ENCODE peak calls at places on chromosome 5, in four cellular contexts. X is A549; F is SJSA1; Q is naive thymus-derived CD4-positive, alpha-beta T cell. C is an unnamed sample. For H3K4me1, the result is how much of the 10 kb centered on the place peaks cover.

GRCh38 chr5:179176571-179177230 is 116.5 kb downstream of the ZNF354C start:
- DNase-seq in X (no peak), F (no peak), Q (no peak), C (no peak)

GRCh38 chr5:56814963-56815656 is at the start of gene MAP3K1:
- DNase-seq in X (peak), F (peak), Q (peak), C (peak)

GRCh38 chr5:34491251-34491620 is 164.9 kb upstream of the RAI14 start:
- DNase-seq in X (no peak), F (no peak), Q (no peak), C (no peak)

GRCh38 chr5:143002459-143003327 is 232.5 kb downstream of the ARHGAP26 start:
- DNase-seq in X (peak), F (peak), Q (peak), C (peak)

GRCh38 chr5:88743231-88743879 is 139.6 kb downstream of the MEF2C start:
- DNase-seq in X (peak), F (no peak), Q (no peak), C (no peak)

GRCh38 chr5:168477060-168477459 is 9.2 kb upstream of the RARS1 start:
- DNase-seq in X (no peak), F (peak), Q (no peak), C (no peak)

GRCh38 chr5:41793156-41793770 is 77.0 kb downstream of the OXCT1 start:
- DNase-seq in X (no peak), F (peak), Q (no peak), C (no peak)

GRCh38 chr5:33997331-33997983 is 10.4 kb downstream of the AMACR start:
- DNase-seq in X (peak), F (peak), Q (peak), C (no peak)

GRCh38 chr5:59317023-59317771 is 576.3 kb downstream of the PDE4D start:
- DNase-seq in X (no peak), F (peak), Q (no peak), C (no peak)

GRCh38 chr5:115033861-115034260 is 135.8 kb downstream of the TRIM36 start:
- DNase-seq in X (no peak), F (no peak), Q (no peak), C (no peak)

GRCh38 chr5:38675443-38675842 is 119.0 kb upstream of the LIFR start:
- DNase-seq in X (no peak), F (no peak), Q (no peak), C (no peak)

GRCh38 chr5:16889203-16889971 is 46.7 kb downstream of the MYO10 start:
- DNase-seq in X (no peak), F (peak), Q (no peak), C (no peak)

GRCh38 chr5:180141068-180141660 is 67.8 kb downstream of the RASGEF1C start:
- DNase-seq in X (no peak), F (no peak), Q (no peak), C (no peak)

GRCh38 chr5:57836921-57837320 is 354.3 kb upstream of the ACTBL2 start:
- DNase-seq in X (no peak), F (no peak), Q (no peak), C (no peak)

GRCh38 chr5:33010851-33011250 is 299.7 kb downstream of the NPR3 start:
- DNase-seq in X (no peak), F (no peak), Q (no peak), C (no peak)

GRCh38 chr5:142409253-142409594 is 84.4 kb upstream of the SPRY4 start:
- DNase-seq in X (no peak), F (no peak), Q (no peak), C (no peak)

GRCh38 chr5:5687113-5687512 is 264.6 kb downstream of the ICE1 start:
- DNase-seq in X (no peak), F (no peak), Q (no peak), C (no peak)

GRCh38 chr5:56447232-56447631 is 214.1 kb upstream of the ANKRD55 start:
- DNase-seq in X (no peak), F (no peak), Q (no peak), C (no peak)

GRCh38 chr5:126031989-126032716 is 391.1 kb upstream of the GRAMD2B start:
- DNase-seq in X (no peak), F (no peak), Q (no peak), C (no peak)

GRCh38 chr5:139385061-139385889 is 2.2 kb upstream of the SLC23A1 start:
- DNase-seq in X (no peak), F (peak), Q (no peak), C (no peak)

GRCh38 chr5:117982691-117983090 is 1005.7 kb downstream of the DTWD2 start:
- DNase-seq in X (no peak), F (no peak), Q (no peak), C (no peak)

GRCh38 chr5:118726891-118727290 is 261.5 kb downstream of the DTWD2 start:
- DNase-seq in X (no peak), F (no peak), Q (no peak), C (no peak)

GRCh38 chr5:110333384-110333783 is 393.1 kb downstream of the TMEM232 start:
- DNase-seq in X (no peak), F (no peak), Q (no peak), C (no peak)

GRCh38 chr5:163869611-163870010 is 364.2 kb downstream of the MAT2B start:
- DNase-seq in X (no peak), F (no peak), Q (no peak), C (no peak)

GRCh38 chr5:113166710-113167366 is 190.2 kb downstream of the DCP2 start:
- DNase-seq in X (peak), F (peak), Q (no peak), C (no peak)

GRCh38 chr5:75034137-75034739 is 18.1 kb downstream of the GCNT4 start:
- DNase-seq in X (no peak), F (no peak), Q (no peak), C (peak)

GRCh38 chr5:79318935-79319614 is 83.1 kb downstream of the JMY start:
- DNase-seq in X (no peak), F (peak), Q (no peak), C (no peak)

GRCh38 chr5:173638126-173638525 is 21.7 kb upstream of the BOD1 start:
- DNase-seq in X (no peak), F (no peak), Q (no peak), C (no peak)

GRCh38 chr5:174198541-174198940 is 153.0 kb downstream of the NSG2 start:
- DNase-seq in X (no peak), F (no peak), Q (no peak), C (no peak)

GRCh38 chr5:69295088-69295754 is 37.4 kb downstream of the CCDC125 start:
- DNase-seq in X (no peak), F (peak), Q (no peak), C (no peak)

GRCh38 chr5:97009212-97009898 is 73.5 kb downstream of the LNPEP start:
- DNase-seq in X (no peak), F (no peak), Q (no peak), C (no peak)

GRCh38 chr5:175436403-175436802 is 7.6 kb downstream of the DRD1 start:
- DNase-seq in X (no peak), F (no peak), Q (no peak), C (no peak)

GRCh38 chr5:158640581-158640980 is 459.1 kb downstream of the EBF1 start:
- DNase-seq in X (no peak), F (peak), Q (no peak), C (no peak)

GRCh38 chr5:115096034-115096769 is 73.5 kb downstream of the TRIM36 start:
- DNase-seq in X (no peak), F (no peak), Q (no peak), C (no peak)

GRCh38 chr5:128084228-128085167 is 932 bp downstream of the SLC12A2 start:
- DNase-seq in X (peak), F (peak), Q (peak), C (peak)

DNA sequence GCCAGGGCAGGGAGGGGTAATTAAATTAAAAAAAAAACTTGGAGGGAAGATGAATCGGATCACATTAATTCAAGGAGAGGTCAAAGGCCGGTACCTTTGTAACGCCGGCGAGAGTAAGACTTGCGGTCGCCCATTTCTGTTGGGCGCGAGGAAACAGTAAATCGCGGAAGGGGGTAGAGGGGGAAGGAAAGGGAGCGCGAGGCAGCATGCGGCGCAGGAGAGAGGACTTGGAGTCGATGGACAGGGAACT is 324 bp upstream of the RGMB start:
- DNase-seq in X (no peak), F (no peak), Q (no peak), C (no peak)
- H3K27ac ChIP-seq in X (peak), F (peak), Q (peak), C (peak)

GRCh38 chr5:151070449-151070848 is 10.4 kb downstream of the TNIP1 start:
- DNase-seq in X (no peak), F (peak), Q (no peak), C (no peak)

GRCh38 chr5:151066920-151067319 is 13.9 kb downstream of the TNIP1 start:
- DNase-seq in X (no peak), F (no peak), Q (no peak), C (no peak)

GRCh38 chr5:151067632-151068031 is 13.2 kb downstream of the TNIP1 start:
- DNase-seq in X (no peak), F (no peak), Q (no peak), C (no peak)

GRCh38 chr5:151068571-151069197 is 12.2 kb downstream of the TNIP1 start:
- DNase-seq in X (no peak), F (no peak), Q (peak), C (no peak)

GRCh38 chr5:151068189-151068570 is 12.7 kb downstream of the TNIP1 start:
- DNase-seq in X (no peak), F (peak), Q (no peak), C (no peak)
- H3K4me1 ChIP-seq in X (half or more), F (half or more), Q (under half), C (half or more)

DNA sequence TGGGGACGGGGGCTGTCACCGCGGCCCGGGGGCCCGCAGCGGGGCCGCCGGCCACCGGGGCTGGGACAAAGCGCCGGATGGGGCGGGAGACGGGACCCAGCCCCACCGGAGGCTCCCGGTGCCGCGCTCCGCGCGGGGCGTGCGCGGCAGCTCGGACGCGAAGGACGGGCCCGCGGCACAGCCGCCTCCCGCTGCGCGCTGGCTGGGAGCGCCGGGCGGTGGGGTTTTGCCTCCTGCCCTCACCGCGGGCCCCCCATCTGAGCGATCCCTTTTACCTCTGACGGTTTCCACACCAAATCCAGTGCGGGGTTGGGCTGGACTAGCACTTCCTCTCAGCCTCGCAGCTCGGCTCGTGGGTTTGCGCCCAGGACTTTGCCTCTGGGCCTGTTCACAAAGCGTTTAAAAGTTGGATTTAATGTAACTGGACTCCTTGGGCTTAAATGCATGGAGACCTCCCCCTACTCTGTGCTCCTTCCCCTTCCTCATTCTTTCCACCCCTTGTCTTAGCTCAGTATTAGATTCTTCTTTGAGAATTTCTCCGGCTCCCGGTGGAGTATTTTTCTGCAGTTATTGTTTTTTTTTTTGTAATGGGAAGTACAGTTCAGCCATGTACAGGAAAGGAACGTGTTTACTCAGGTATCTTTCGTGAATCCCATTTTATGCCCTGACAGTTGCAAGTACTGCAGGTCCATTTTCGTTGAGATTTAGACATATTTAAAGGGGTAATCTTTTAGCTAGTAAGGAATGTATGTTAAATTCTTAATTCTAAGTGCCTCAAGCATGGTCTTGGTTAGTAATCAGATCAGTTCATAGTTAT is 691 bp downstream of the FCHO2 start:
- DNase-seq in X (peak), F (peak), Q (peak), C (peak)
- H3K27ac ChIP-seq in X (peak), F (peak), Q (no peak), C (no peak)

GRCh38 chr5:100890514-100891008 is 12.5 kb downstream of the ST8SIA4 start:
- DNase-seq in X (no peak), F (no peak), Q (no peak), C (peak)

GRCh38 chr5:100889896-100890295 is 13.2 kb downstream of the ST8SIA4 start:
- DNase-seq in X (no peak), F (no peak), Q (no peak), C (no peak)

DNA sequence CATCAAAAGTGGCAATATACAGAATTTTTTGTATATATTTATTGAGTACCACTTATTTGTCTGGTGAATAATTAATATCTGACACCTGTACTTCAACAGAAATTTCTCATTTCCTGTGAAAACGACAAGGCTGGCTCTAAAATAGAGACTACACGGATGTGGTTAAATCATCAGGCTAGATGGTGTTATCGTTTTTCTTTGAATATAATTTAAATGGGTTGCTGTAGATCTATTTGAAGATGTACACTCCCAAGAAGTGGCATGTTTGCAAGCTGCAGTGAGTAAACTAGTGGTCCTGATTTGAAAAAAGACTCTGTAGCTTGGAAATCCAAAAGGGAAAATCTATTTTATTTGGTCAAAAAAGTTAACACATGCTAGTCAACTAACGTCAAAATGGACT is 13.9 kb downstream of the ST8SIA4 start:
- DNase-seq in X (no peak), F (no peak), Q (no peak), C (peak)
- H3K4me1 ChIP-seq in X (under half), F (under half), Q (under half), C (half or more)

DNA sequence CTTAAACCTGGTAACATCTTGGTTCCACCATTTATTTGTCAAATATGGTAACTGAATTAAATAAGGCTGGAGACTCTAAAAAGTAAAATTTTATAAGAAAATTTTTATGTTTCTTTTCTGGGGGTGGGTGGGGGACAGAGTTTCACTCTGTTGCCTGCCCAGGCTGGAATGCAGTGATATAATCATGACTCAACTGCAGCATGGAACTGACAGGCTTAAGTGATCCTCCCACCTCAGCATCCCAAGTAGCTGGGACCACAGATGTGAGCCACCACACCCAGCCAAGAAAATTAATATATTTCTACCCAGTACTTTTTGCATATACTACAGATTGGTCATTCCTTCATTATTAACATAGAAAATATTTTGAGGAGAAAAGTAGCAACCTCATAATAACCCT is 216.9 kb downstream of the DEPDC1B start:
- DNase-seq in X (no peak), F (no peak), Q (no peak), C (no peak)
- H3K27ac ChIP-seq in X (peak), F (no peak), Q (no peak), C (no peak)

C was measured in CD4-positive, CD25-positive, alpha-beta regulatory T cell.